ENCODE peak calls at places on chromosomes 2 and 18, in five cellular contexts. One of them, this sample, is unnamed.

GRCh38 chr18:80147418-80148315 is 38.6 kb downstream of the ADNP2 start:
- DNase-seq in renal cortical epithelial cell: peak
- DNase-seq in stimulated activated CD4-positive, alpha-beta T cell treated with anti-CD3 and anti-CD28 coated beads, TNF-alpha, amount 100 ng/mL, for 1 hour: peak
- DNase-seq in endodermal cell: peak
- DNase-seq in NCI-H1105: peak
- DNase-seq in this sample: peak

GRCh38 chr2:6960659-6961058 is 43.4 kb downstream of the RNF144A start:
- DNase-seq in renal cortical epithelial cell: peak
- DNase-seq in stimulated activated CD4-positive, alpha-beta T cell treated with anti-CD3 and anti-CD28 coated beads, TNF-alpha, amount 100 ng/mL, for 1 hour: no peak
- DNase-seq in endodermal cell: peak
- DNase-seq in NCI-H1105: no peak
- DNase-seq in this sample: no peak

GRCh38 chr2:136149011-136149410 is 31.1 kb upstream of the CXCR4 start:
- DNase-seq in renal cortical epithelial cell: no peak
- DNase-seq in stimulated activated CD4-positive, alpha-beta T cell treated with anti-CD3 and anti-CD28 coated beads, TNF-alpha, amount 100 ng/mL, for 1 hour: no peak
- DNase-seq in endodermal cell: no peak
- DNase-seq in NCI-H1105: no peak
- DNase-seq in this sample: no peak

GRCh38 chr2:10412380-10412779 is 35.7 kb downstream of the ODC1 start:
- DNase-seq in renal cortical epithelial cell: no peak
- DNase-seq in stimulated activated CD4-positive, alpha-beta T cell treated with anti-CD3 and anti-CD28 coated beads, TNF-alpha, amount 100 ng/mL, for 1 hour: no peak
- DNase-seq in endodermal cell: peak
- DNase-seq in NCI-H1105: no peak
- DNase-seq in this sample: peak

GRCh38 chr18:32326450-32327309 is 136.8 kb downstream of the MEP1B start:
- DNase-seq in renal cortical epithelial cell: no peak
- DNase-seq in stimulated activated CD4-positive, alpha-beta T cell treated with anti-CD3 and anti-CD28 coated beads, TNF-alpha, amount 100 ng/mL, for 1 hour: no peak
- DNase-seq in endodermal cell: no peak
- DNase-seq in NCI-H1105: no peak
- DNase-seq in this sample: no peak

GRCh38 chr2:64839844-64840243 is 149.4 kb upstream of the SLC1A4 start:
- DNase-seq in renal cortical epithelial cell: peak
- DNase-seq in stimulated activated CD4-positive, alpha-beta T cell treated with anti-CD3 and anti-CD28 coated beads, TNF-alpha, amount 100 ng/mL, for 1 hour: no peak
- DNase-seq in endodermal cell: no peak
- DNase-seq in NCI-H1105: no peak
- DNase-seq in this sample: no peak

GRCh38 chr2:6941299-6942046 is 24.3 kb downstream of the RNF144A start:
- DNase-seq in renal cortical epithelial cell: no peak
- DNase-seq in stimulated activated CD4-positive, alpha-beta T cell treated with anti-CD3 and anti-CD28 coated beads, TNF-alpha, amount 100 ng/mL, for 1 hour: no peak
- DNase-seq in endodermal cell: peak
- DNase-seq in NCI-H1105: no peak
- DNase-seq in this sample: no peak

GRCh38 chr2:25602333-25602723 is 71.0 kb downstream of the DTNB start:
- DNase-seq in renal cortical epithelial cell: no peak
- DNase-seq in stimulated activated CD4-positive, alpha-beta T cell treated with anti-CD3 and anti-CD28 coated beads, TNF-alpha, amount 100 ng/mL, for 1 hour: no peak
- DNase-seq in endodermal cell: no peak
- DNase-seq in NCI-H1105: no peak
- DNase-seq in this sample: no peak

GRCh38 chr2:113978524-113979171 is 88.8 kb downstream of the ACTR3 start:
- DNase-seq in renal cortical epithelial cell: peak
- DNase-seq in stimulated activated CD4-positive, alpha-beta T cell treated with anti-CD3 and anti-CD28 coated beads, TNF-alpha, amount 100 ng/mL, for 1 hour: no peak
- DNase-seq in endodermal cell: no peak
- DNase-seq in NCI-H1105: no peak
- DNase-seq in this sample: no peak

This sample was measured in Calu3.